ENCODE peak calls at places on chromosomes 13 and 19, in eight cellular contexts. F is HL-60; J is endodermal cell; T is prostate gland; Y is AG10803; A is upper lobe of right lung; X is lower lobe of right lung; G is CD4-positive, alpha-beta memory T cell. B is an unnamed sample.

GRCh38 chr19:1154731-1155351 is 19.2 kb downstream of the SBNO2 start:
- DNase-seq in T (peak), Y (peak), F (peak), A (peak), G (no peak), X (peak), J (no peak), B (peak)

GRCh38 chr13:50838031-50838430 is 5.5 kb downstream of the DLEU7 start:
- DNase-seq in T (no peak), J (no peak), G (no peak), X (no peak), Y (peak), F (no peak), A (no peak), B (no peak)

GRCh38 chr13:56837161-56837560 is 303.6 kb upstream of the PRR20A start:
- DNase-seq in J (no peak), T (no peak), G (no peak), A (no peak), F (no peak), X (no peak), Y (no peak), B (no peak)

GRCh38 chr13:30148171-30148754 is 159.1 kb downstream of the KATNAL1 start:
- DNase-seq in X (no peak), Y (no peak), J (no peak), F (no peak), G (peak), A (no peak), T (no peak), B (no peak)

GRCh38 chr13:72109863-72110262 is 242.9 kb upstream of the DACH1 start:
- DNase-seq in J (no peak), G (no peak), X (no peak), Y (no peak), F (no peak), T (no peak), A (no peak), B (no peak)

GRCh38 chr19:2474232-2475017 is 1.5 kb upstream of the GADD45B start:
- DNase-seq in X (peak), J (peak), A (peak), Y (peak), F (peak), T (peak), G (peak), B (peak)

GRCh38 chr13:65149687-65150086 is 2080.4 kb downstream of the PCDH9 start:
- DNase-seq in F (no peak), T (no peak), Y (no peak), A (no peak), J (peak), G (no peak), X (no peak), B (no peak)

GRCh38 chr13:36480726-36481485 is 48.6 kb downstream of the CCNA1 start:
- DNase-seq in G (no peak), T (no peak), X (no peak), F (no peak), Y (no peak), A (no peak), J (no peak), B (no peak)

GRCh38 chr19:19257836-19258588 is 15.1 kb downstream of the TM6SF2 start:
- DNase-seq in A (no peak), X (no peak), F (no peak), G (no peak), J (no peak), T (no peak), Y (no peak), B (no peak)

GRCh38 chr13:33940898-33941297 is 122.9 kb downstream of the RFC3 start:
- DNase-seq in G (no peak), X (no peak), F (no peak), Y (peak), T (no peak), J (peak), A (no peak), B (peak)

DNA sequence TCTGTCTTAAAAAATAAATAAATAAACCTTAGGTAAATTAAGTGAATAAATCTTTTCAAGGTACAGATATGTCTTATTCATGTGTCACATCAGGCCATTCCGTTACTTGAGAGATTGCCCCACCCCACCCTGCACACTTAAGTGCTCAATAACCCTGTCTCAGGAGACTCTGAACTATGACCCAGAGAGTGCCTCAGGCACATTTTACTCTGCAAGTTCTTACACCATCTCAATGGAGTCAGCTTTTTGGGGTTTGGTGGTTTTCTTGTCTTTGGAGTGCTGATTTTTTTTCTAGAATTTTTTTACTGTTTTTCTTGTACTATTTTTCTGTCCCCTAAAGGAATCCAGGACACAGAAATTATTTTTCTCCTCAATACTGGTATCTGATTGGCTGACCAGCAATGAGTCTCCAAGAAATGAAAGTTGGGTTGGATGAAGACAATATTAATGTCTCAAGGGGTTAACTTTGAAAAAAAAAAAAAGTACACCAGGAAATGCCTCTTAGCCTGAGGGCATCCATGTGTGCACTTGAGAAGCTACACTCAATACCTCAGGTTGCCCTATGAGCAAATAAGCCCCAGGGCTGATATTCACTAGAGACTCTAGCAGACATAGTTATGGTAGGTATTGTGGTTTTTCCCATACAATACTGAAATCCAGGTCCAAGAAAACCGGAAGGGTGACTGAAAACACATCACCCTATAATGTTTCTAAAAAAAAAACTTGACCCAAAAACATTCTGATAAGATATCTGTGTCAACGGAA is 114.6 kb upstream of the ZNF91 start:
- DNase-seq in G (no peak), A (no peak), J (no peak), X (no peak), Y (no peak), F (no peak), T (no peak), B (no peak)
- H3K4me3 ChIP-seq in G (no peak), A (no peak), J (no peak), X (no peak), Y (no peak), F (no peak), T (no peak), B (no peak)

DNA sequence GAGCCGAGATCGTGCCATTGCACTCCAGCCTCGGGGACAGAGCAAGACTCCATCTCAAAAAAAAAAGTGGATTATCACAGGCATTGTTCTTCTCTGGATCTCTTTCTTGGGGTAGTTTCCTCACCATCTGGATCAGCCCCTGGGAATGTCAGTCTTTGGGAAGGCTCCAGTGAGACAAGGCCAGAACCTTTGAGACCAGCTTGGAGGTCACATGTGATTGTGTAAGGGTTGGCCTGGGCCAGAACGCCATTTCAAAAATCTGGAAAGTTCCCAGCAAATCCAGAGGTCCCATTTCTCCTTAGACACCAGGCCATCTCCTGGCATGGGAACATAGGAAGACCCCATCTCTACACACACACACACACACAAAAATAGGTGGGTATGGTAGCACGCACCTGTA is 14.2 kb upstream of the ANGPTL8 start:
- DNase-seq in G (no peak), A (no peak), X (no peak), F (no peak), J (no peak), T (no peak), Y (no peak), B (no peak)
- H3K4me3 ChIP-seq in G (no peak), A (no peak), X (no peak), F (no peak), J (no peak), T (no peak), Y (no peak), B (no peak)

DNA sequence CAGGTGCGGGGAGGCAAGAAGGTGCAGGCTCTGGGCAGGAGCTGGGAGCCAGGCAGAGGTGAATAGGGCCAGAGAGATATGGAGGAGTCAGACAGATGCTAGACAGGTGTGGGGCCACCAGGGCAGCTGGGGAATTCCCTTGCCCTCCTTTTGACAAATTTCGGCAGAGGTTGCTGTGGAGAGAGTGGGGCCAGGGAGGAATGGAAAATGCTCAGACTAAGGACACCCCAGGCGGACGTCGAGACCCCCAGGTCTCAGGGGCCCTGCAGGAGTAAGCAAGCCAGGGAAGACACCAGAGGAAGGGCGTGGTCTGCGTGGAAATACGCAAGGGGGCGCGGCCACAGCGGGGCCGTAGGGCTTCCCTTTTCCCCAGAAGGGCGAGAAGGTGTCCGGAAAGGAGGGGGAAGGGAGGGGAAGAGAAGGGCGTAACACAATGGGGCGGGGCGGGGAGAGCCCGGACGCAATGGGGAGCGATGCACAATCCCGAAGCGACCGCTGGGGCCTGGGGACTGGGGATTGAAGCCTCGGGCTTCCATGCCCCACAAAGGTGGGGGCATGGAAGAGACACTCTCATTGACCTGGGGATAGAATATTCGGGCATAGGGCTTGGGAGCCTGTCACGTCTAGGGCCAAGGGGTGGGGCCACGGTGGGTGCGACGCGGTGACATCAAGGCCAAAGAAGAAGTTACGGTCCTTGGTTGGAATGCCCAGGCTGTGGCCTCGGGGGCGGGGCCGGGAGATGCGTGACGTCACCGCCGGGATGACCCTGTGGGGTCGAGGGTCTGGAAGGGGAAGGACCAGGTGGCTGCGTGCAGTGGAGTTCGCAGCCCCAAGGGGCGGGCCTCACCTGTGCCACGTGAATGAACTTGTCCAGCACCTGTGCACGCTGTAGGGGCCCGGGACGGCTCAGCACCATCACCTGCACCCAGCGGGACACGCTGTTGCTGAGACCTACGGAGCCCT is 8.2 kb downstream of the RASGRP4 start:
- DNase-seq in F (peak), X (peak), T (no peak), J (peak), G (peak), A (peak), Y (no peak), B (no peak)
- H3K4me3 ChIP-seq in F (peak), X (peak), T (peak), J (peak), G (peak), A (peak), Y (peak), B (no peak)

GRCh38 chr19:7887408-7888144 is 734 bp upstream of the LRRC8E start:
- DNase-seq in T (no peak), F (no peak), Y (no peak), J (no peak), X (no peak), G (no peak), A (no peak), B (no peak)
- H3K4me3 ChIP-seq in T (peak), F (no peak), Y (no peak), J (no peak), X (peak), G (no peak), A (no peak), B (no peak)

DNA sequence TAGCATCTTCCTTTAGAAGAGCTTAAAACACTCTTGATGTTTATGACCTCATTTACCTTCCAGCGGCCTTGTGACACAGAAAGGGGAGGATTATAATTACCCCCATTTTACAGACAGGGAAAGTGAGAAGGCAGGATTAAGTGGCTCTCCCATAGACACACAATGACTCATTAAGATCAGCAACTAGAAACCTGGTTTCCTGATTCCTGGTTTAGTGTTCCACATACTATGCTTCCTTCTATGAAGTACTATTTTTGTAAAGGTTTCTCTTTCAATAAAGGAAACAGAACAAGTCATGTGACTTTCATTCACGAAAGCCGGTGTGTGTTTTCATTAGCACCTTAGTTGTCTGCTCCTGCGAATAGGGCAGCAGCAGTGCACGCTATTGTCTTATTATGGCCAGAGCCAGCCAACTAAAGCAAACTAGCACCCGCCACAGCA is 8.3 kb downstream of the IRS2 start:
- DNase-seq in Y (no peak), J (no peak), G (no peak), T (no peak), A (no peak), F (no peak), X (no peak), B (peak)
- H3K4me3 ChIP-seq in Y (peak), J (peak), G (peak), T (peak), A (peak), F (no peak), X (peak), B (no peak)